ENCODE peak calls at places on chromosome 2, in six cellular contexts. One of them, this sample, is unnamed.

GRCh38 chr2:108363048-108363899 is 14.5 kb upstream of the SULT1C4 start:
- DNase-seq in Calu3: no peak
- DNase-seq in NCI-H1105 treated with DMSO at 0.1 percent for 48 hours: no peak
- DNase-seq in activated CD8-positive, alpha-beta memory T cell treated with anti-CD3 and anti-CD28 coated beads, Interleukin-2, amount 10 ng/mL, durations not matched to agents 7 days and 5 days: no peak
- DNase-seq in caudate nucleus: no peak
- DNase-seq in thoracic aorta: no peak
- DNase-seq in this sample: no peak

GRCh38 chr2:18825856-18826255 is 236.5 kb upstream of the NT5C1B start:
- DNase-seq in Calu3: no peak
- DNase-seq in NCI-H1105 treated with DMSO at 0.1 percent for 48 hours: no peak
- DNase-seq in activated CD8-positive, alpha-beta memory T cell treated with anti-CD3 and anti-CD28 coated beads, Interleukin-2, amount 10 ng/mL, durations not matched to agents 7 days and 5 days: no peak
- DNase-seq in caudate nucleus: no peak
- DNase-seq in thoracic aorta: no peak
- DNase-seq in this sample: no peak

GRCh38 chr2:137367361-137367760 is 596.9 kb upstream of the HNMT start:
- DNase-seq in Calu3: no peak
- DNase-seq in NCI-H1105 treated with DMSO at 0.1 percent for 48 hours: no peak
- DNase-seq in activated CD8-positive, alpha-beta memory T cell treated with anti-CD3 and anti-CD28 coated beads, Interleukin-2, amount 10 ng/mL, durations not matched to agents 7 days and 5 days: no peak
- DNase-seq in caudate nucleus: no peak
- DNase-seq in thoracic aorta: no peak
- DNase-seq in this sample: no peak

GRCh38 chr2:67318966-67319590 is 78.1 kb upstream of the ETAA1 start:
- DNase-seq in Calu3: no peak
- DNase-seq in NCI-H1105 treated with DMSO at 0.1 percent for 48 hours: no peak
- DNase-seq in activated CD8-positive, alpha-beta memory T cell treated with anti-CD3 and anti-CD28 coated beads, Interleukin-2, amount 10 ng/mL, durations not matched to agents 7 days and 5 days: no peak
- DNase-seq in caudate nucleus: no peak
- DNase-seq in thoracic aorta: no peak
- DNase-seq in this sample: no peak

GRCh38 chr2:57497489-57498096 is 549.0 kb upstream of the VRK2 start:
- DNase-seq in Calu3: peak; percentile 64
- DNase-seq in NCI-H1105 treated with DMSO at 0.1 percent for 48 hours: peak; percentile 63
- DNase-seq in activated CD8-positive, alpha-beta memory T cell treated with anti-CD3 and anti-CD28 coated beads, Interleukin-2, amount 10 ng/mL, durations not matched to agents 7 days and 5 days: peak; percentile 40
- DNase-seq in caudate nucleus: no peak
- DNase-seq in thoracic aorta: no peak
- DNase-seq in this sample: no peak

GRCh38 chr2:86809481-86810121 is 18.9 kb upstream of the CD8A start:
- DNase-seq in Calu3: no peak
- DNase-seq in NCI-H1105 treated with DMSO at 0.1 percent for 48 hours: no peak
- DNase-seq in activated CD8-positive, alpha-beta memory T cell treated with anti-CD3 and anti-CD28 coated beads, Interleukin-2, amount 10 ng/mL, durations not matched to agents 7 days and 5 days: peak; percentile 83
- DNase-seq in caudate nucleus: no peak
- DNase-seq in thoracic aorta: no peak
- DNase-seq in this sample: no peak

GRCh38 chr2:99729104-99729503 is 239.3 kb upstream of the REV1 start:
- DNase-seq in Calu3: no peak
- DNase-seq in NCI-H1105 treated with DMSO at 0.1 percent for 48 hours: no peak
- DNase-seq in activated CD8-positive, alpha-beta memory T cell treated with anti-CD3 and anti-CD28 coated beads, Interleukin-2, amount 10 ng/mL, durations not matched to agents 7 days and 5 days: no peak
- DNase-seq in caudate nucleus: no peak
- DNase-seq in thoracic aorta: no peak
- DNase-seq in this sample: no peak

GRCh38 chr2:147440694-147441093 is 404.1 kb upstream of the ACVR2A start:
- DNase-seq in Calu3: no peak
- DNase-seq in NCI-H1105 treated with DMSO at 0.1 percent for 48 hours: no peak
- DNase-seq in activated CD8-positive, alpha-beta memory T cell treated with anti-CD3 and anti-CD28 coated beads, Interleukin-2, amount 10 ng/mL, durations not matched to agents 7 days and 5 days: no peak
- DNase-seq in caudate nucleus: no peak
- DNase-seq in thoracic aorta: no peak
- DNase-seq in this sample: no peak

GRCh38 chr2:19408592-19408991 is 50.2 kb upstream of the OSR1 start:
- DNase-seq in Calu3: no peak
- DNase-seq in NCI-H1105 treated with DMSO at 0.1 percent for 48 hours: no peak
- DNase-seq in activated CD8-positive, alpha-beta memory T cell treated with anti-CD3 and anti-CD28 coated beads, Interleukin-2, amount 10 ng/mL, durations not matched to agents 7 days and 5 days: no peak
- DNase-seq in caudate nucleus: no peak
- DNase-seq in thoracic aorta: no peak
- DNase-seq in this sample: no peak

GRCh38 chr2:120845281-120845680 is 109.6 kb downstream of the GLI2 start:
- DNase-seq in Calu3: no peak
- DNase-seq in NCI-H1105 treated with DMSO at 0.1 percent for 48 hours: no peak
- DNase-seq in activated CD8-positive, alpha-beta memory T cell treated with anti-CD3 and anti-CD28 coated beads, Interleukin-2, amount 10 ng/mL, durations not matched to agents 7 days and 5 days: no peak
- DNase-seq in caudate nucleus: no peak
- DNase-seq in thoracic aorta: no peak
- DNase-seq in this sample: no peak

GRCh38 chr2:10844083-10844482 is 31.5 kb upstream of the PDIA6 start:
- DNase-seq in Calu3: peak; percentile 65
- DNase-seq in NCI-H1105 treated with DMSO at 0.1 percent for 48 hours: no peak
- DNase-seq in activated CD8-positive, alpha-beta memory T cell treated with anti-CD3 and anti-CD28 coated beads, Interleukin-2, amount 10 ng/mL, durations not matched to agents 7 days and 5 days: no peak
- DNase-seq in caudate nucleus: peak; percentile 48
- DNase-seq in thoracic aorta: no peak
- DNase-seq in this sample: peak; percentile 49

GRCh38 chr2:239612133-239612532 is 211.3 kb upstream of the HDAC4 start:
- DNase-seq in Calu3: no peak
- DNase-seq in NCI-H1105 treated with DMSO at 0.1 percent for 48 hours: no peak
- DNase-seq in activated CD8-positive, alpha-beta memory T cell treated with anti-CD3 and anti-CD28 coated beads, Interleukin-2, amount 10 ng/mL, durations not matched to agents 7 days and 5 days: peak; percentile 18
- DNase-seq in caudate nucleus: no peak
- DNase-seq in thoracic aorta: no peak
- DNase-seq in this sample: no peak

GRCh38 chr2:178320011-178320410 is 125.7 kb downstream of the OSBPL6 start:
- DNase-seq in Calu3: no peak
- DNase-seq in NCI-H1105 treated with DMSO at 0.1 percent for 48 hours: peak; percentile 47
- DNase-seq in activated CD8-positive, alpha-beta memory T cell treated with anti-CD3 and anti-CD28 coated beads, Interleukin-2, amount 10 ng/mL, durations not matched to agents 7 days and 5 days: no peak
- DNase-seq in caudate nucleus: no peak
- DNase-seq in thoracic aorta: no peak
- DNase-seq in this sample: no peak

GRCh38 chr2:241702155-241702404 is 241 bp downstream of the ING5 start:
- DNase-seq in Calu3: peak; percentile 85
- DNase-seq in NCI-H1105 treated with DMSO at 0.1 percent for 48 hours: no peak
- DNase-seq in activated CD8-positive, alpha-beta memory T cell treated with anti-CD3 and anti-CD28 coated beads, Interleukin-2, amount 10 ng/mL, durations not matched to agents 7 days and 5 days: no peak
- DNase-seq in caudate nucleus: no peak
- DNase-seq in thoracic aorta: no peak
- DNase-seq in this sample: no peak

GRCh38 chr2:203759692-203760365 is 53.4 kb downstream of the CD28 start:
- DNase-seq in Calu3: peak; percentile 74
- DNase-seq in NCI-H1105 treated with DMSO at 0.1 percent for 48 hours: no peak
- DNase-seq in activated CD8-positive, alpha-beta memory T cell treated with anti-CD3 and anti-CD28 coated beads, Interleukin-2, amount 10 ng/mL, durations not matched to agents 7 days and 5 days: no peak
- DNase-seq in caudate nucleus: no peak
- DNase-seq in thoracic aorta: no peak
- DNase-seq in this sample: no peak

GRCh38 chr2:232345251-232345650 is 33.3 kb upstream of the ALPP start:
- DNase-seq in Calu3: no peak
- DNase-seq in NCI-H1105 treated with DMSO at 0.1 percent for 48 hours: no peak
- DNase-seq in activated CD8-positive, alpha-beta memory T cell treated with anti-CD3 and anti-CD28 coated beads, Interleukin-2, amount 10 ng/mL, durations not matched to agents 7 days and 5 days: no peak
- DNase-seq in caudate nucleus: no peak
- DNase-seq in thoracic aorta: no peak
- DNase-seq in this sample: no peak

GRCh38 chr2:238077292-238077691 is 16.5 kb downstream of the SCLY start:
- DNase-seq in Calu3: no peak
- DNase-seq in NCI-H1105 treated with DMSO at 0.1 percent for 48 hours: no peak
- DNase-seq in activated CD8-positive, alpha-beta memory T cell treated with anti-CD3 and anti-CD28 coated beads, Interleukin-2, amount 10 ng/mL, durations not matched to agents 7 days and 5 days: no peak
- DNase-seq in caudate nucleus: no peak
- DNase-seq in thoracic aorta: no peak
- DNase-seq in this sample: no peak

GRCh38 chr2:237059155-237059875 is 26.4 kb upstream of the COPS8 start:
- DNase-seq in Calu3: no peak
- DNase-seq in NCI-H1105 treated with DMSO at 0.1 percent for 48 hours: no peak
- DNase-seq in activated CD8-positive, alpha-beta memory T cell treated with anti-CD3 and anti-CD28 coated beads, Interleukin-2, amount 10 ng/mL, durations not matched to agents 7 days and 5 days: no peak
- DNase-seq in caudate nucleus: no peak
- DNase-seq in thoracic aorta: no peak
- DNase-seq in this sample: no peak

GRCh38 chr2:109537565-109538221 is 76.1 kb downstream of the SEPTIN10 start:
- DNase-seq in Calu3: no peak
- DNase-seq in NCI-H1105 treated with DMSO at 0.1 percent for 48 hours: no peak
- DNase-seq in activated CD8-positive, alpha-beta memory T cell treated with anti-CD3 and anti-CD28 coated beads, Interleukin-2, amount 10 ng/mL, durations not matched to agents 7 days and 5 days: no peak
- DNase-seq in caudate nucleus: no peak
- DNase-seq in thoracic aorta: no peak
- DNase-seq in this sample: no peak

GRCh38 chr2:26579025-26579722 is 62.0 kb downstream of the CIB4 start:
- DNase-seq in Calu3: no peak
- DNase-seq in NCI-H1105 treated with DMSO at 0.1 percent for 48 hours: no peak
- DNase-seq in activated CD8-positive, alpha-beta memory T cell treated with anti-CD3 and anti-CD28 coated beads, Interleukin-2, amount 10 ng/mL, durations not matched to agents 7 days and 5 days: no peak
- DNase-seq in caudate nucleus: no peak
- DNase-seq in thoracic aorta: no peak
- DNase-seq in this sample: no peak

GRCh38 chr2:105592288-105592687 is 152.4 kb upstream of the NCK2 start:
- DNase-seq in Calu3: peak; percentile 67
- DNase-seq in NCI-H1105 treated with DMSO at 0.1 percent for 48 hours: no peak
- DNase-seq in activated CD8-positive, alpha-beta memory T cell treated with anti-CD3 and anti-CD28 coated beads, Interleukin-2, amount 10 ng/mL, durations not matched to agents 7 days and 5 days: no peak
- DNase-seq in caudate nucleus: no peak
- DNase-seq in thoracic aorta: no peak
- DNase-seq in this sample: no peak

GRCh38 chr2:129716781-129717559 is 262.5 kb upstream of the RAB6C start:
- DNase-seq in Calu3: no peak
- DNase-seq in NCI-H1105 treated with DMSO at 0.1 percent for 48 hours: no peak
- DNase-seq in activated CD8-positive, alpha-beta memory T cell treated with anti-CD3 and anti-CD28 coated beads, Interleukin-2, amount 10 ng/mL, durations not matched to agents 7 days and 5 days: no peak
- DNase-seq in caudate nucleus: no peak
- DNase-seq in thoracic aorta: no peak
- DNase-seq in this sample: no peak

GRCh38 chr2:86213699-86214502 is 14.6 kb downstream of the MRPL35 start:
- DNase-seq in Calu3: no peak
- DNase-seq in NCI-H1105 treated with DMSO at 0.1 percent for 48 hours: no peak
- DNase-seq in activated CD8-positive, alpha-beta memory T cell treated with anti-CD3 and anti-CD28 coated beads, Interleukin-2, amount 10 ng/mL, durations not matched to agents 7 days and 5 days: no peak
- DNase-seq in caudate nucleus: no peak
- DNase-seq in thoracic aorta: no peak
- DNase-seq in this sample: no peak

GRCh38 chr2:39243469-39244123 is at the start of gene CDKL4:
- DNase-seq in Calu3: no peak
- DNase-seq in NCI-H1105 treated with DMSO at 0.1 percent for 48 hours: peak; percentile 44
- DNase-seq in activated CD8-positive, alpha-beta memory T cell treated with anti-CD3 and anti-CD28 coated beads, Interleukin-2, amount 10 ng/mL, durations not matched to agents 7 days and 5 days: peak; percentile 48
- DNase-seq in caudate nucleus: no peak
- DNase-seq in thoracic aorta: no peak
- DNase-seq in this sample: no peak

GRCh38 chr2:128986867-128987268 is 668.2 kb upstream of the HS6ST1 start:
- DNase-seq in Calu3: no peak
- DNase-seq in NCI-H1105 treated with DMSO at 0.1 percent for 48 hours: peak; percentile 21
- DNase-seq in activated CD8-positive, alpha-beta memory T cell treated with anti-CD3 and anti-CD28 coated beads, Interleukin-2, amount 10 ng/mL, durations not matched to agents 7 days and 5 days: no peak
- DNase-seq in caudate nucleus: no peak
- DNase-seq in thoracic aorta: no peak
- DNase-seq in this sample: no peak

GRCh38 chr2:11701831-11702301 is 31.9 kb upstream of the NTSR2 start:
- DNase-seq in Calu3: no peak
- DNase-seq in NCI-H1105 treated with DMSO at 0.1 percent for 48 hours: no peak
- DNase-seq in activated CD8-positive, alpha-beta memory T cell treated with anti-CD3 and anti-CD28 coated beads, Interleukin-2, amount 10 ng/mL, durations not matched to agents 7 days and 5 days: no peak
- DNase-seq in caudate nucleus: no peak
- DNase-seq in thoracic aorta: no peak
- DNase-seq in this sample: no peak

GRCh38 chr2:238713234-238713832 is 134.6 kb upstream of the TWIST2 start:
- DNase-seq in Calu3: no peak
- DNase-seq in NCI-H1105 treated with DMSO at 0.1 percent for 48 hours: no peak
- DNase-seq in activated CD8-positive, alpha-beta memory T cell treated with anti-CD3 and anti-CD28 coated beads, Interleukin-2, amount 10 ng/mL, durations not matched to agents 7 days and 5 days: no peak
- DNase-seq in caudate nucleus: no peak
- DNase-seq in thoracic aorta: no peak
- DNase-seq in this sample: no peak

GRCh38 chr2:237534380-237534779 is 32.0 kb upstream of the PRLH start:
- DNase-seq in Calu3: no peak
- DNase-seq in NCI-H1105 treated with DMSO at 0.1 percent for 48 hours: no peak
- DNase-seq in activated CD8-positive, alpha-beta memory T cell treated with anti-CD3 and anti-CD28 coated beads, Interleukin-2, amount 10 ng/mL, durations not matched to agents 7 days and 5 days: no peak
- DNase-seq in caudate nucleus: no peak
- DNase-seq in thoracic aorta: no peak
- DNase-seq in this sample: no peak